ENCODE peak calls at places on chromosomes 3 and 15, in five cellular contexts. One of them, this sample, is unnamed.

GRCh38 chr3:177361042-177361938 is 164.0 kb upstream of the TBL1XR1 start:
- DNase-seq in stimulated activated CD4-positive, alpha-beta T cell treated with anti-CD3 and anti-CD28 coated beads, Interleukin-2, amount 100 ng/mL, for 48 hours: no peak
- DNase-seq in activated CD4-positive, alpha-beta T cell treated with anti-CD3 and anti-CD28 coated beads for 1 hour: no peak
- DNase-seq in activated CD4-positive, CD25-positive, alpha-beta regulatory T cell: no peak
- DNase-seq in coronary artery: no peak
- DNase-seq in this sample: peak

GRCh38 chr3:634511-634910 is 437.9 kb downstream of the CHL1 start:
- DNase-seq in stimulated activated CD4-positive, alpha-beta T cell treated with anti-CD3 and anti-CD28 coated beads, Interleukin-2, amount 100 ng/mL, for 48 hours: no peak
- DNase-seq in activated CD4-positive, alpha-beta T cell treated with anti-CD3 and anti-CD28 coated beads for 1 hour: no peak
- DNase-seq in activated CD4-positive, CD25-positive, alpha-beta regulatory T cell: no peak
- DNase-seq in coronary artery: no peak
- DNase-seq in this sample: no peak

GRCh38 chr15:73127302-73127936 is 75.2 kb downstream of the NEO1 start:
- DNase-seq in stimulated activated CD4-positive, alpha-beta T cell treated with anti-CD3 and anti-CD28 coated beads, Interleukin-2, amount 100 ng/mL, for 48 hours: peak
- DNase-seq in activated CD4-positive, alpha-beta T cell treated with anti-CD3 and anti-CD28 coated beads for 1 hour: no peak
- DNase-seq in activated CD4-positive, CD25-positive, alpha-beta regulatory T cell: no peak
- DNase-seq in coronary artery: no peak
- DNase-seq in this sample: peak

GRCh38 chr15:88918738-88919137 is 5.6 kb upstream of the MFGE8 start:
- DNase-seq in stimulated activated CD4-positive, alpha-beta T cell treated with anti-CD3 and anti-CD28 coated beads, Interleukin-2, amount 100 ng/mL, for 48 hours: peak
- DNase-seq in activated CD4-positive, alpha-beta T cell treated with anti-CD3 and anti-CD28 coated beads for 1 hour: no peak
- DNase-seq in activated CD4-positive, CD25-positive, alpha-beta regulatory T cell: no peak
- DNase-seq in coronary artery: peak
- DNase-seq in this sample: no peak

GRCh38 chr3:66037986-66038369 is 740 bp downstream of the MAGI1 start:
- DNase-seq in stimulated activated CD4-positive, alpha-beta T cell treated with anti-CD3 and anti-CD28 coated beads, Interleukin-2, amount 100 ng/mL, for 48 hours: no peak
- DNase-seq in activated CD4-positive, alpha-beta T cell treated with anti-CD3 and anti-CD28 coated beads for 1 hour: no peak
- DNase-seq in activated CD4-positive, CD25-positive, alpha-beta regulatory T cell: no peak
- DNase-seq in coronary artery: peak
- DNase-seq in this sample: peak

GRCh38 chr3:7764091-7764490 is 737.5 kb upstream of the LMCD1 start:
- DNase-seq in stimulated activated CD4-positive, alpha-beta T cell treated with anti-CD3 and anti-CD28 coated beads, Interleukin-2, amount 100 ng/mL, for 48 hours: no peak
- DNase-seq in activated CD4-positive, alpha-beta T cell treated with anti-CD3 and anti-CD28 coated beads for 1 hour: no peak
- DNase-seq in activated CD4-positive, CD25-positive, alpha-beta regulatory T cell: no peak
- DNase-seq in coronary artery: no peak
- DNase-seq in this sample: no peak

GRCh38 chr3:196991581-196992460 is 23.2 kb upstream of the PIGZ start:
- DNase-seq in stimulated activated CD4-positive, alpha-beta T cell treated with anti-CD3 and anti-CD28 coated beads, Interleukin-2, amount 100 ng/mL, for 48 hours: no peak
- DNase-seq in activated CD4-positive, alpha-beta T cell treated with anti-CD3 and anti-CD28 coated beads for 1 hour: no peak
- DNase-seq in activated CD4-positive, CD25-positive, alpha-beta regulatory T cell: no peak
- DNase-seq in coronary artery: no peak
- DNase-seq in this sample: no peak

GRCh38 chr15:73988075-73988969 is 3.8 kb downstream of the STOML1 start:
- DNase-seq in stimulated activated CD4-positive, alpha-beta T cell treated with anti-CD3 and anti-CD28 coated beads, Interleukin-2, amount 100 ng/mL, for 48 hours: no peak
- DNase-seq in activated CD4-positive, alpha-beta T cell treated with anti-CD3 and anti-CD28 coated beads for 1 hour: no peak
- DNase-seq in activated CD4-positive, CD25-positive, alpha-beta regulatory T cell: no peak
- DNase-seq in coronary artery: no peak
- DNase-seq in this sample: no peak

GRCh38 chr3:39531681-39532080 is 64.2 kb downstream of the MOBP start:
- DNase-seq in stimulated activated CD4-positive, alpha-beta T cell treated with anti-CD3 and anti-CD28 coated beads, Interleukin-2, amount 100 ng/mL, for 48 hours: no peak
- DNase-seq in activated CD4-positive, alpha-beta T cell treated with anti-CD3 and anti-CD28 coated beads for 1 hour: no peak
- DNase-seq in activated CD4-positive, CD25-positive, alpha-beta regulatory T cell: no peak
- DNase-seq in coronary artery: no peak
- DNase-seq in this sample: no peak

GRCh38 chr3:82157952-82158351 is 396.5 kb upstream of the GBE1 start:
- DNase-seq in stimulated activated CD4-positive, alpha-beta T cell treated with anti-CD3 and anti-CD28 coated beads, Interleukin-2, amount 100 ng/mL, for 48 hours: no peak
- DNase-seq in activated CD4-positive, alpha-beta T cell treated with anti-CD3 and anti-CD28 coated beads for 1 hour: no peak
- DNase-seq in activated CD4-positive, CD25-positive, alpha-beta regulatory T cell: no peak
- DNase-seq in coronary artery: no peak
- DNase-seq in this sample: no peak

GRCh38 chr3:24495334-24495994 is 814 bp upstream of the THRB start:
- DNase-seq in stimulated activated CD4-positive, alpha-beta T cell treated with anti-CD3 and anti-CD28 coated beads, Interleukin-2, amount 100 ng/mL, for 48 hours: no peak
- DNase-seq in activated CD4-positive, alpha-beta T cell treated with anti-CD3 and anti-CD28 coated beads for 1 hour: no peak
- DNase-seq in activated CD4-positive, CD25-positive, alpha-beta regulatory T cell: no peak
- DNase-seq in coronary artery: peak
- DNase-seq in this sample: no peak

GRCh38 chr3:58469096-58469495 is 22.8 kb upstream of the KCTD6 start:
- DNase-seq in stimulated activated CD4-positive, alpha-beta T cell treated with anti-CD3 and anti-CD28 coated beads, Interleukin-2, amount 100 ng/mL, for 48 hours: no peak
- DNase-seq in activated CD4-positive, alpha-beta T cell treated with anti-CD3 and anti-CD28 coated beads for 1 hour: no peak
- DNase-seq in activated CD4-positive, CD25-positive, alpha-beta regulatory T cell: no peak
- DNase-seq in coronary artery: no peak
- DNase-seq in this sample: no peak

GRCh38 chr3:54882114-54882833 is 45.6 kb downstream of the LRTM1 start:
- DNase-seq in stimulated activated CD4-positive, alpha-beta T cell treated with anti-CD3 and anti-CD28 coated beads, Interleukin-2, amount 100 ng/mL, for 48 hours: no peak
- DNase-seq in activated CD4-positive, alpha-beta T cell treated with anti-CD3 and anti-CD28 coated beads for 1 hour: no peak
- DNase-seq in activated CD4-positive, CD25-positive, alpha-beta regulatory T cell: no peak
- DNase-seq in coronary artery: no peak
- DNase-seq in this sample: no peak

GRCh38 chr15:76346666-76347506 is 10.3 kb downstream of the ISL2 start:
- DNase-seq in stimulated activated CD4-positive, alpha-beta T cell treated with anti-CD3 and anti-CD28 coated beads, Interleukin-2, amount 100 ng/mL, for 48 hours: no peak
- DNase-seq in activated CD4-positive, alpha-beta T cell treated with anti-CD3 and anti-CD28 coated beads for 1 hour: no peak
- DNase-seq in activated CD4-positive, CD25-positive, alpha-beta regulatory T cell: no peak
- DNase-seq in coronary artery: no peak
- DNase-seq in this sample: no peak

GRCh38 chr3:73697020-73697419 is 72.3 kb upstream of the PDZRN3 start:
- DNase-seq in stimulated activated CD4-positive, alpha-beta T cell treated with anti-CD3 and anti-CD28 coated beads, Interleukin-2, amount 100 ng/mL, for 48 hours: no peak
- DNase-seq in activated CD4-positive, alpha-beta T cell treated with anti-CD3 and anti-CD28 coated beads for 1 hour: no peak
- DNase-seq in activated CD4-positive, CD25-positive, alpha-beta regulatory T cell: no peak
- DNase-seq in coronary artery: no peak
- DNase-seq in this sample: no peak

GRCh38 chr15:67116742-67117141 is 51.3 kb downstream of the SMAD3 start:
- DNase-seq in stimulated activated CD4-positive, alpha-beta T cell treated with anti-CD3 and anti-CD28 coated beads, Interleukin-2, amount 100 ng/mL, for 48 hours: no peak
- DNase-seq in activated CD4-positive, alpha-beta T cell treated with anti-CD3 and anti-CD28 coated beads for 1 hour: no peak
- DNase-seq in activated CD4-positive, CD25-positive, alpha-beta regulatory T cell: no peak
- DNase-seq in coronary artery: no peak
- DNase-seq in this sample: no peak

GRCh38 chr3:39281533-39281932 is 1.7 kb upstream of the CX3CR1 start:
- DNase-seq in stimulated activated CD4-positive, alpha-beta T cell treated with anti-CD3 and anti-CD28 coated beads, Interleukin-2, amount 100 ng/mL, for 48 hours: no peak
- DNase-seq in activated CD4-positive, alpha-beta T cell treated with anti-CD3 and anti-CD28 coated beads for 1 hour: no peak
- DNase-seq in activated CD4-positive, CD25-positive, alpha-beta regulatory T cell: no peak
- DNase-seq in coronary artery: no peak
- DNase-seq in this sample: no peak

GRCh38 chr15:66707310-66708160 is 5.5 kb downstream of the SMAD6 start:
- DNase-seq in stimulated activated CD4-positive, alpha-beta T cell treated with anti-CD3 and anti-CD28 coated beads, Interleukin-2, amount 100 ng/mL, for 48 hours: no peak
- DNase-seq in activated CD4-positive, alpha-beta T cell treated with anti-CD3 and anti-CD28 coated beads for 1 hour: no peak
- DNase-seq in activated CD4-positive, CD25-positive, alpha-beta regulatory T cell: no peak
- DNase-seq in coronary artery: no peak
- DNase-seq in this sample: no peak

GRCh38 chr3:183515968-183516851 is 39.3 kb downstream of the KLHL6 start:
- DNase-seq in stimulated activated CD4-positive, alpha-beta T cell treated with anti-CD3 and anti-CD28 coated beads, Interleukin-2, amount 100 ng/mL, for 48 hours: peak
- DNase-seq in activated CD4-positive, alpha-beta T cell treated with anti-CD3 and anti-CD28 coated beads for 1 hour: peak
- DNase-seq in activated CD4-positive, CD25-positive, alpha-beta regulatory T cell: peak
- DNase-seq in coronary artery: no peak
- DNase-seq in this sample: peak

GRCh38 chr3:4687596-4687995 is 194.4 kb downstream of the ITPR1 start:
- DNase-seq in stimulated activated CD4-positive, alpha-beta T cell treated with anti-CD3 and anti-CD28 coated beads, Interleukin-2, amount 100 ng/mL, for 48 hours: no peak
- DNase-seq in activated CD4-positive, alpha-beta T cell treated with anti-CD3 and anti-CD28 coated beads for 1 hour: no peak
- DNase-seq in activated CD4-positive, CD25-positive, alpha-beta regulatory T cell: no peak
- DNase-seq in coronary artery: no peak
- DNase-seq in this sample: no peak

GRCh38 chr3:68919000-68919399 is 13.3 kb downstream of the TAFA4 start:
- DNase-seq in stimulated activated CD4-positive, alpha-beta T cell treated with anti-CD3 and anti-CD28 coated beads, Interleukin-2, amount 100 ng/mL, for 48 hours: no peak
- DNase-seq in activated CD4-positive, alpha-beta T cell treated with anti-CD3 and anti-CD28 coated beads for 1 hour: no peak
- DNase-seq in activated CD4-positive, CD25-positive, alpha-beta regulatory T cell: no peak
- DNase-seq in coronary artery: no peak
- DNase-seq in this sample: no peak

GRCh38 chr3:11349466-11349865 is 77.3 kb downstream of the ATG7 start:
- DNase-seq in stimulated activated CD4-positive, alpha-beta T cell treated with anti-CD3 and anti-CD28 coated beads, Interleukin-2, amount 100 ng/mL, for 48 hours: no peak
- DNase-seq in activated CD4-positive, alpha-beta T cell treated with anti-CD3 and anti-CD28 coated beads for 1 hour: no peak
- DNase-seq in activated CD4-positive, CD25-positive, alpha-beta regulatory T cell: no peak
- DNase-seq in coronary artery: no peak
- DNase-seq in this sample: no peak

GRCh38 chr15:45097466-45097865 is 16.5 kb downstream of the DUOX2 start:
- DNase-seq in stimulated activated CD4-positive, alpha-beta T cell treated with anti-CD3 and anti-CD28 coated beads, Interleukin-2, amount 100 ng/mL, for 48 hours: no peak
- DNase-seq in activated CD4-positive, alpha-beta T cell treated with anti-CD3 and anti-CD28 coated beads for 1 hour: no peak
- DNase-seq in activated CD4-positive, CD25-positive, alpha-beta regulatory T cell: no peak
- DNase-seq in coronary artery: no peak
- DNase-seq in this sample: no peak

GRCh38 chr3:44845528-44846520 is 15.9 kb upstream of the TMEM42 start:
- DNase-seq in stimulated activated CD4-positive, alpha-beta T cell treated with anti-CD3 and anti-CD28 coated beads, Interleukin-2, amount 100 ng/mL, for 48 hours: no peak
- DNase-seq in activated CD4-positive, alpha-beta T cell treated with anti-CD3 and anti-CD28 coated beads for 1 hour: no peak
- DNase-seq in activated CD4-positive, CD25-positive, alpha-beta regulatory T cell: no peak
- DNase-seq in coronary artery: no peak
- DNase-seq in this sample: no peak

GRCh38 chr3:107432646-107433045 is 55.4 kb downstream of the CCDC54 start:
- DNase-seq in stimulated activated CD4-positive, alpha-beta T cell treated with anti-CD3 and anti-CD28 coated beads, Interleukin-2, amount 100 ng/mL, for 48 hours: no peak
- DNase-seq in activated CD4-positive, alpha-beta T cell treated with anti-CD3 and anti-CD28 coated beads for 1 hour: no peak
- DNase-seq in activated CD4-positive, CD25-positive, alpha-beta regulatory T cell: no peak
- DNase-seq in coronary artery: no peak
- DNase-seq in this sample: no peak

GRCh38 chr15:78048410-78048946 is 29.0 kb downstream of the TBC1D2B start:
- DNase-seq in stimulated activated CD4-positive, alpha-beta T cell treated with anti-CD3 and anti-CD28 coated beads, Interleukin-2, amount 100 ng/mL, for 48 hours: no peak
- DNase-seq in activated CD4-positive, alpha-beta T cell treated with anti-CD3 and anti-CD28 coated beads for 1 hour: no peak
- DNase-seq in activated CD4-positive, CD25-positive, alpha-beta regulatory T cell: no peak
- DNase-seq in coronary artery: no peak
- DNase-seq in this sample: no peak

GRCh38 chr3:177106594-177106993 is 90.7 kb downstream of the TBL1XR1 start:
- DNase-seq in stimulated activated CD4-positive, alpha-beta T cell treated with anti-CD3 and anti-CD28 coated beads, Interleukin-2, amount 100 ng/mL, for 48 hours: no peak
- DNase-seq in activated CD4-positive, alpha-beta T cell treated with anti-CD3 and anti-CD28 coated beads for 1 hour: no peak
- DNase-seq in activated CD4-positive, CD25-positive, alpha-beta regulatory T cell: no peak
- DNase-seq in coronary artery: no peak
- DNase-seq in this sample: no peak

GRCh38 chr3:126005951-126006350 is 37.0 kb downstream of the ROPN1B start:
- DNase-seq in stimulated activated CD4-positive, alpha-beta T cell treated with anti-CD3 and anti-CD28 coated beads, Interleukin-2, amount 100 ng/mL, for 48 hours: no peak
- DNase-seq in activated CD4-positive, alpha-beta T cell treated with anti-CD3 and anti-CD28 coated beads for 1 hour: no peak
- DNase-seq in activated CD4-positive, CD25-positive, alpha-beta regulatory T cell: no peak
- DNase-seq in coronary artery: no peak
- DNase-seq in this sample: no peak

GRCh38 chr3:58222161-58222724 is 11.5 kb upstream of the DNASE1L3 start:
- DNase-seq in stimulated activated CD4-positive, alpha-beta T cell treated with anti-CD3 and anti-CD28 coated beads, Interleukin-2, amount 100 ng/mL, for 48 hours: no peak
- DNase-seq in activated CD4-positive, alpha-beta T cell treated with anti-CD3 and anti-CD28 coated beads for 1 hour: no peak
- DNase-seq in activated CD4-positive, CD25-positive, alpha-beta regulatory T cell: no peak
- DNase-seq in coronary artery: peak
- DNase-seq in this sample: no peak

GRCh38 chr3:192816274-192816853 is 89.0 kb upstream of the FGF12 start:
- DNase-seq in stimulated activated CD4-positive, alpha-beta T cell treated with anti-CD3 and anti-CD28 coated beads, Interleukin-2, amount 100 ng/mL, for 48 hours: no peak
- DNase-seq in activated CD4-positive, alpha-beta T cell treated with anti-CD3 and anti-CD28 coated beads for 1 hour: no peak
- DNase-seq in activated CD4-positive, CD25-positive, alpha-beta regulatory T cell: no peak
- DNase-seq in coronary artery: no peak
- DNase-seq in this sample: no peak

GRCh38 chr3:48598323-48599076 is 3.4 kb upstream of the COL7A1 start:
- DNase-seq in stimulated activated CD4-positive, alpha-beta T cell treated with anti-CD3 and anti-CD28 coated beads, Interleukin-2, amount 100 ng/mL, for 48 hours: no peak
- DNase-seq in activated CD4-positive, alpha-beta T cell treated with anti-CD3 and anti-CD28 coated beads for 1 hour: no peak
- DNase-seq in activated CD4-positive, CD25-positive, alpha-beta regulatory T cell: no peak
- DNase-seq in coronary artery: peak
- DNase-seq in this sample: no peak

GRCh38 chr3:143119974-143120715 is 574 bp downstream of the CHST2 start:
- DNase-seq in stimulated activated CD4-positive, alpha-beta T cell treated with anti-CD3 and anti-CD28 coated beads, Interleukin-2, amount 100 ng/mL, for 48 hours: peak
- DNase-seq in activated CD4-positive, alpha-beta T cell treated with anti-CD3 and anti-CD28 coated beads for 1 hour: peak
- DNase-seq in activated CD4-positive, CD25-positive, alpha-beta regulatory T cell: no peak
- DNase-seq in coronary artery: no peak
- DNase-seq in this sample: peak

GRCh38 chr3:137071104-137071503 is 113.3 kb downstream of the IL20RB start:
- DNase-seq in stimulated activated CD4-positive, alpha-beta T cell treated with anti-CD3 and anti-CD28 coated beads, Interleukin-2, amount 100 ng/mL, for 48 hours: no peak
- DNase-seq in activated CD4-positive, alpha-beta T cell treated with anti-CD3 and anti-CD28 coated beads for 1 hour: no peak
- DNase-seq in activated CD4-positive, CD25-positive, alpha-beta regulatory T cell: no peak
- DNase-seq in coronary artery: no peak
- DNase-seq in this sample: no peak

GRCh38 chr3:64266065-64266874 is 41.0 kb upstream of the PRICKLE2 start:
- DNase-seq in stimulated activated CD4-positive, alpha-beta T cell treated with anti-CD3 and anti-CD28 coated beads, Interleukin-2, amount 100 ng/mL, for 48 hours: no peak
- DNase-seq in activated CD4-positive, alpha-beta T cell treated with anti-CD3 and anti-CD28 coated beads for 1 hour: no peak
- DNase-seq in activated CD4-positive, CD25-positive, alpha-beta regulatory T cell: no peak
- DNase-seq in coronary artery: no peak
- DNase-seq in this sample: no peak

GRCh38 chr3:33317963-33318708 is 40.9 kb downstream of the FBXL2 start:
- DNase-seq in stimulated activated CD4-positive, alpha-beta T cell treated with anti-CD3 and anti-CD28 coated beads, Interleukin-2, amount 100 ng/mL, for 48 hours: no peak
- DNase-seq in activated CD4-positive, alpha-beta T cell treated with anti-CD3 and anti-CD28 coated beads for 1 hour: no peak
- DNase-seq in activated CD4-positive, CD25-positive, alpha-beta regulatory T cell: no peak
- DNase-seq in coronary artery: no peak
- DNase-seq in this sample: peak

GRCh38 chr3:72150634-72151412 is 365.9 kb upstream of the PROK2 start:
- DNase-seq in stimulated activated CD4-positive, alpha-beta T cell treated with anti-CD3 and anti-CD28 coated beads, Interleukin-2, amount 100 ng/mL, for 48 hours: no peak
- DNase-seq in activated CD4-positive, alpha-beta T cell treated with anti-CD3 and anti-CD28 coated beads for 1 hour: no peak
- DNase-seq in activated CD4-positive, CD25-positive, alpha-beta regulatory T cell: no peak
- DNase-seq in coronary artery: no peak
- DNase-seq in this sample: no peak

GRCh38 chr3:127618891-127619290 is 10.1 kb upstream of the PODXL2 start:
- DNase-seq in stimulated activated CD4-positive, alpha-beta T cell treated with anti-CD3 and anti-CD28 coated beads, Interleukin-2, amount 100 ng/mL, for 48 hours: no peak
- DNase-seq in activated CD4-positive, alpha-beta T cell treated with anti-CD3 and anti-CD28 coated beads for 1 hour: no peak
- DNase-seq in activated CD4-positive, CD25-positive, alpha-beta regulatory T cell: no peak
- DNase-seq in coronary artery: no peak
- DNase-seq in this sample: no peak

GRCh38 chr3:141291610-141292345 is 60.2 kb downstream of the PXYLP1 start:
- DNase-seq in stimulated activated CD4-positive, alpha-beta T cell treated with anti-CD3 and anti-CD28 coated beads, Interleukin-2, amount 100 ng/mL, for 48 hours: no peak
- DNase-seq in activated CD4-positive, alpha-beta T cell treated with anti-CD3 and anti-CD28 coated beads for 1 hour: no peak
- DNase-seq in activated CD4-positive, CD25-positive, alpha-beta regulatory T cell: no peak
- DNase-seq in coronary artery: peak
- DNase-seq in this sample: no peak

GRCh38 chr15:62118446-62118964 is 46.6 kb downstream of the C2CD4B start:
- DNase-seq in stimulated activated CD4-positive, alpha-beta T cell treated with anti-CD3 and anti-CD28 coated beads, Interleukin-2, amount 100 ng/mL, for 48 hours: no peak
- DNase-seq in activated CD4-positive, alpha-beta T cell treated with anti-CD3 and anti-CD28 coated beads for 1 hour: no peak
- DNase-seq in activated CD4-positive, CD25-positive, alpha-beta regulatory T cell: no peak
- DNase-seq in coronary artery: no peak
- DNase-seq in this sample: no peak

GRCh38 chr3:191414286-191414685 is 46.7 kb upstream of the PYDC2 start:
- DNase-seq in stimulated activated CD4-positive, alpha-beta T cell treated with anti-CD3 and anti-CD28 coated beads, Interleukin-2, amount 100 ng/mL, for 48 hours: no peak
- DNase-seq in activated CD4-positive, alpha-beta T cell treated with anti-CD3 and anti-CD28 coated beads for 1 hour: no peak
- DNase-seq in activated CD4-positive, CD25-positive, alpha-beta regulatory T cell: no peak
- DNase-seq in coronary artery: no peak
- DNase-seq in this sample: no peak

This sample was measured in GM06990.